ENCODE peak calls at places on chromosomes 13 and 19, in eight cellular contexts. One of them, this sample, is unnamed.

GRCh38 chr13:114023716-114024602 is 50.1 kb upstream of the C13orf46 start:
- DNase-seq in A673: no peak
- DNase-seq in heart left ventricle: no peak
- DNase-seq in GM12865: no peak
- DNase-seq in heart right ventricle: no peak
- DNase-seq in neural crest cell: no peak
- DNase-seq in pancreas: peak; percentile 14
- DNase-seq in colonic mucosa: no peak
- DNase-seq in this sample: no peak

GRCh38 chr13:44434441-44435141 is 61.0 kb downstream of the SERP2 start:
- DNase-seq in A673: no peak
- DNase-seq in heart left ventricle: no peak
- DNase-seq in GM12865: no peak
- DNase-seq in heart right ventricle: no peak
- DNase-seq in neural crest cell: no peak
- DNase-seq in pancreas: no peak
- DNase-seq in colonic mucosa: no peak
- DNase-seq in this sample: no peak

GRCh38 chr13:108226184-108226583 is 8.0 kb downstream of the ABHD13 start:
- DNase-seq in A673: no peak
- DNase-seq in heart left ventricle: no peak
- DNase-seq in GM12865: peak; percentile 8
- DNase-seq in heart right ventricle: no peak
- DNase-seq in neural crest cell: no peak
- DNase-seq in pancreas: no peak
- DNase-seq in colonic mucosa: no peak
- DNase-seq in this sample: no peak

GRCh38 chr13:109211616-109212015 is 574.8 kb downstream of the IRS2 start:
- DNase-seq in A673: peak; percentile 60
- DNase-seq in heart left ventricle: no peak
- DNase-seq in GM12865: no peak
- DNase-seq in heart right ventricle: no peak
- DNase-seq in neural crest cell: peak; percentile 46
- DNase-seq in pancreas: no peak
- DNase-seq in colonic mucosa: no peak
- DNase-seq in this sample: peak; percentile 2

GRCh38 chr19:55231391-55232283 is 3.1 kb upstream of the TMEM86B start:
- DNase-seq in A673: no peak
- DNase-seq in heart left ventricle: no peak
- DNase-seq in GM12865: no peak
- DNase-seq in heart right ventricle: no peak
- DNase-seq in neural crest cell: no peak
- DNase-seq in pancreas: peak; percentile 12
- DNase-seq in colonic mucosa: no peak
- DNase-seq in this sample: no peak

GRCh38 chr19:27867981-27868380 is 1345.0 kb downstream of the UQCRFS1 start:
- DNase-seq in A673: no peak
- DNase-seq in heart left ventricle: no peak
- DNase-seq in GM12865: no peak
- DNase-seq in heart right ventricle: no peak
- DNase-seq in neural crest cell: no peak
- DNase-seq in pancreas: no peak
- DNase-seq in colonic mucosa: no peak
- DNase-seq in this sample: no peak

GRCh38 chr13:103515410-103515809 is 449.2 kb upstream of the SLC10A2 start:
- DNase-seq in A673: no peak
- DNase-seq in heart left ventricle: no peak
- DNase-seq in GM12865: no peak
- DNase-seq in heart right ventricle: no peak
- DNase-seq in neural crest cell: no peak
- DNase-seq in pancreas: no peak
- DNase-seq in colonic mucosa: no peak
- DNase-seq in this sample: no peak

GRCh38 chr19:50962245-50962644 is 7.1 kb downstream of the KLK6 start:
- DNase-seq in A673: no peak
- DNase-seq in heart left ventricle: no peak
- DNase-seq in GM12865: no peak
- DNase-seq in heart right ventricle: no peak
- DNase-seq in neural crest cell: no peak
- DNase-seq in pancreas: no peak
- DNase-seq in colonic mucosa: no peak
- DNase-seq in this sample: no peak

DNA sequence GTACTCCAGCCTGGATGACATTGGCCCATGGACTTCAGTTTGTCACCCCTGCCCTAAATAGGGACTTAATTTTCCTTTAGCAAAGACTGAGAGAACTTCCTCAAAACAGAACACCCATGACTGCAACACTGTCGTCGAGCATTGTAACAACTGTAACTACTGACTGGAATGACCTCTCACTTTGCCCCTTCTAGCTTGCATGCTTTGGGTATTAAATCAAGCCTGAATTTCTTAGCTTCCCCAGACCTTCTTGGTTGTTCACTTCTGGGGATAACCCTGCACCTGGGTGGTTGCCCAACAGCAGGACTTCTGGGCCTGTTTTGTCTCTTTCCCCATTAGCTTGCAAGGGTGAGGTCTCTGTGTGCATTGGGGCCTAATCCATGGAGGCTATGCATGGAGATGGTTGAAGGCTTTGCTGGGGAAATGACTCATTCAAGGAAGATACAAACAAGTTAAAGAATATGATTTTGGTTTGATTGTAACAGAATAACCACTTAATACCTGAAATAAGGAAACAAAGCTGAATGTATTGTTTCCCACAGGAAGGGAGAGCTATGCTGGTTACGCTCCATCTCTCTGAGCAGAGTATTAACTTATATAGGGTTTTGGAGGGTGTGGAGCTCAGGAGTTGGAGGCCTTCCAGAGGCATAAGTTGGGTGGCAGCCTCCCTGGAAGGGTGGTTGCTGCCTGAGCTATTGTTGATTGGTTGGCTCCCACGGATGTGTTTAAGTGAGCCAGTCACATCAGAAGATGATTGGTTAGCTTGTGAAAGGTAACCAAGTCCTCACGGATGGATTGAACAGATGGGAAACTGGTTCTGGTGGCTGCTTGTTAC is 34.7 kb upstream of the UBAC2 start:
- DNase-seq in A673: no peak
- DNase-seq in heart left ventricle: no peak
- DNase-seq in GM12865: no peak
- DNase-seq in heart right ventricle: no peak
- DNase-seq in neural crest cell: no peak
- DNase-seq in pancreas: no peak
- DNase-seq in colonic mucosa: no peak
- DNase-seq in this sample: no peak
- TF ChIP-seq CTCF in A673: no peak
- TF ChIP-seq CTCF in heart left ventricle: no peak
- TF ChIP-seq CTCF in GM12865: no peak
- TF ChIP-seq CTCF in heart right ventricle: no peak
- TF ChIP-seq CTCF in neural crest cell: no peak
- TF ChIP-seq CTCF in pancreas: no peak
- TF ChIP-seq CTCF in colonic mucosa: no peak
- TF ChIP-seq CTCF in this sample: no peak

DNA sequence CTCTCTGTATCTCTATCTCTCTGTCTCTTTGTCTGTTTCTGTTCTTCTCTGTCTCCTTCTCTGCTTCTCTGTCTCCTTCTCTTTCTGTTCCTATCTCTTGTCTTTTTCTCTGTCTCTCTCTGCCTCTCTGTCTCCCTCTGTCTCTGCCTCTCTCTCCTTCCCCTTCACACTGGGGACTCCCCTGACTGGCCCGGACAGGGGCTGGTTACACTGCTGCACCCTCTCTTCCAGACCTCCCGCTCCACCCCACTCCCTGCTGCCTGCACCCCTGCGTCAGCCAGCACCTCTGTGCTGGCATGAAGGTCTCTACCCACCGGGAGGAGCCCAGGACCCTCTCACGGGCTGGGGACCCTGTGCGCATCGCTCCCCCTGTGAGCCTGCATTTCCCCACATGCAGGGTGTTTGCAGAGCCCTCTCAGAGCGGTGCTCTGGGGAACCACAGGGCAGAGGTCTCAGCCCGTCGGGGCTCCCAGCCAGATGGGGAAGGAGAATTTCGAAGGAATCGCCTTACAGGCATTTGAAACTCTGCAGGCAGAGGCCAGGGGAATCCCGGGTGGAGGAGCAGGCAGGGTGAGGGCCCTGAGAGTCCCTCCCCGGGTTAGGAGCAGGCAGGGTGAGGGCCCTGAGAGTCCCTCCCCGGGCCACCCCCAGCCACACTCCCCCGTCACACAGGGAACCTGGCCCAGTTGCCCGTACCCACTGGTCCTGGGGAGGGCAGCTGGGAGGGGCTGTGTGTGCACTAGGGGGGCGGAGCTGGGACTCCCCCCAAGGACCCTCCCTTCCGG is 16.1 kb upstream of the TCF3 start:
- DNase-seq in A673: no peak
- DNase-seq in heart left ventricle: no peak
- DNase-seq in GM12865: peak; percentile 69
- DNase-seq in heart right ventricle: no peak
- DNase-seq in neural crest cell: no peak
- DNase-seq in pancreas: no peak
- DNase-seq in colonic mucosa: no peak
- DNase-seq in this sample: peak; percentile 26
- TF ChIP-seq CTCF in A673: no peak
- TF ChIP-seq CTCF in heart left ventricle: no peak
- TF ChIP-seq CTCF in GM12865: no peak
- TF ChIP-seq CTCF in heart right ventricle: no peak
- TF ChIP-seq CTCF in neural crest cell: no peak
- TF ChIP-seq CTCF in pancreas: no peak
- TF ChIP-seq CTCF in colonic mucosa: no peak
- TF ChIP-seq CTCF in this sample: no peak

DNA sequence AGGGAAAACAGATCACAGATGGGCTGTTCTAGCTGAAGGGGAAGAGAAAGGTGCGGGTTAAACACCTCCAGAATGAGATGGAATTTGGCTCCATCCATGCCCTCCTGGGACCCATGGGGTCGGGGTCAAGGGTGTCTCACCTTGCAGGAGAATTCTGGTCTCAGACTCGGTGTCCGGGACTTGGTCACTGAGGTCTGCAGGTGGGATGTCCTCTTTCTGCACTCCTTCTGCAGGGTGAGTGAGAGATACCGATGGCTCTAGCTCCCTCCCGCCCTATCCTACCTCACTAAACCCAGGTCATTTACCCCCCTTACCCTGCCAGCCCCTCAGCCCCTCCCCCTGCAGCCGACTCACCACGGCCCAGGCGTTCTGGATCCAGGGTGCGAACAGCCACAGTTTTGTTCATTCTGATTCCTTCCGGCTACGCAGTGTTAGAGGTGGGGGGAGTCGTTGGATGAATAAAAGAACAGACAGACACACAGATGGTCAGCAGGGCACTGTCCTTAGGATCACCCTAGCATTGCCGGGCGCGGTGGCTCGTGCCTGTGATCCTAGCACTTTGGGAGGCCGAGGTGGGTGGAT is 24.1 kb downstream of the C3 start:
- DNase-seq in A673: no peak
- DNase-seq in heart left ventricle: no peak
- DNase-seq in GM12865: no peak
- DNase-seq in heart right ventricle: no peak
- DNase-seq in neural crest cell: no peak
- DNase-seq in pancreas: no peak
- DNase-seq in colonic mucosa: no peak
- DNase-seq in this sample: no peak
- TF ChIP-seq CTCF in A673: no peak
- TF ChIP-seq CTCF in heart left ventricle: no peak
- TF ChIP-seq CTCF in GM12865: no peak
- TF ChIP-seq CTCF in heart right ventricle: no peak
- TF ChIP-seq CTCF in neural crest cell: no peak
- TF ChIP-seq CTCF in pancreas: no peak
- TF ChIP-seq CTCF in colonic mucosa: no peak
- TF ChIP-seq CTCF in this sample: no peak

DNA sequence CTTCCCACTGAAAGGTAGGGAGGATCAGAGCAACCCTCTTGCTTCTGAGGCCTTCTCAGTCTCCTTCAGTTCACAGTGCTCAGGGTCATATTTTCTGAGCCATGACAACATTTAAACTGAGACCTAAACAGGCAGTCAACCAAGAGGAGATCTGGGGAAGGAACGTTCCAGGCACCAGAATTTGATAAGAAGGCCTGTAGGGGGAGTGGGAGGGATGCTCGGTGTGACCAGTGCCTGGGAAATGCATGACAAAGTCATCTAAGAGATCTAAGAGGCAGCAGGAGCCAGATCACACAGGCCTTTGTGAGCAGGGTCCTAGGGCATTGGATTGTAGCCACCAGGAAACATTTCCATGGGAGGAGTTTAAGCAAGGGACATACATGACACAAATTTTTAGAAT is 71.6 kb downstream of the SHISA2 start:
- DNase-seq in A673: peak; percentile 67
- DNase-seq in heart left ventricle: no peak
- DNase-seq in GM12865: no peak
- DNase-seq in heart right ventricle: no peak
- DNase-seq in neural crest cell: no peak
- DNase-seq in pancreas: no peak
- DNase-seq in colonic mucosa: no peak
- DNase-seq in this sample: peak; percentile 50
- TF ChIP-seq CTCF in A673: peak; percentile 58
- TF ChIP-seq CTCF in heart left ventricle: peak; percentile 17
- TF ChIP-seq CTCF in GM12865: peak; percentile 2
- TF ChIP-seq CTCF in heart right ventricle: peak; percentile 22
- TF ChIP-seq CTCF in neural crest cell: peak; percentile 51
- TF ChIP-seq CTCF in pancreas: no peak
- TF ChIP-seq CTCF in colonic mucosa: no peak
- TF ChIP-seq CTCF in this sample: no peak

DNA sequence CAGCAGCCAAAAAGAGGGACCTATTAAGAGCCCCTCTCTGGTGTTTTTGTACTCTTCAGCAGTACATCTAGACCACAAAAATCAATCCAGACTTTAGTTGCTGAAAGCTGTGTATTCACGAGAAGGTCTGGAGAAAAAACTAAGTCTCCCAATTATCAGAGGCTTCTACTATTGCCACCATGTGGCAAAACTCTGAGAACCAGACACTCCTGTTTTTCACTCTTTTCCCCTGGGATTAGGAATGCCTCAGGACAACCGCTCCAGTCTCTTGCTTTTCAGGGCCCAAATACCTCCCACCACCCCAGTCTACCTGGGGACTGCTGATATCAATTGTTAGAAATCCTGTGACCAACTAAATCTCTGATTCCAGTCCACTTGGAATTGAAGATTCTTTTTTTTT is 30.1 kb upstream of the OBI1 start:
- DNase-seq in A673: peak; percentile 20
- DNase-seq in heart left ventricle: no peak
- DNase-seq in GM12865: no peak
- DNase-seq in heart right ventricle: no peak
- DNase-seq in neural crest cell: no peak
- DNase-seq in pancreas: no peak
- DNase-seq in colonic mucosa: no peak
- DNase-seq in this sample: no peak
- TF ChIP-seq CTCF in A673: peak; percentile 37
- TF ChIP-seq CTCF in heart left ventricle: peak; percentile 42
- TF ChIP-seq CTCF in GM12865: no peak
- TF ChIP-seq CTCF in heart right ventricle: peak; percentile 23
- TF ChIP-seq CTCF in neural crest cell: no peak
- TF ChIP-seq CTCF in pancreas: no peak
- TF ChIP-seq CTCF in colonic mucosa: no peak
- TF ChIP-seq CTCF in this sample: no peak

GRCh38 chr19:30255783-30256509 is 116.2 kb upstream of the ZNF536 start:
- DNase-seq in A673: no peak
- DNase-seq in heart left ventricle: no peak
- DNase-seq in GM12865: no peak
- DNase-seq in heart right ventricle: no peak
- DNase-seq in neural crest cell: no peak
- DNase-seq in pancreas: no peak
- DNase-seq in colonic mucosa: no peak
- DNase-seq in this sample: no peak
- TF ChIP-seq CTCF in A673: no peak
- TF ChIP-seq CTCF in heart left ventricle: no peak
- TF ChIP-seq CTCF in GM12865: no peak
- TF ChIP-seq CTCF in heart right ventricle: no peak
- TF ChIP-seq CTCF in neural crest cell: no peak
- TF ChIP-seq CTCF in pancreas: no peak
- TF ChIP-seq CTCF in colonic mucosa: no peak
- TF ChIP-seq CTCF in this sample: no peak

GRCh38 chr13:110352735-110353134 is 45.7 kb downstream of the COL4A2 start:
- DNase-seq in A673: no peak
- DNase-seq in heart left ventricle: no peak
- DNase-seq in GM12865: no peak
- DNase-seq in heart right ventricle: no peak
- DNase-seq in neural crest cell: no peak
- DNase-seq in pancreas: no peak
- DNase-seq in colonic mucosa: peak; percentile 55
- DNase-seq in this sample: no peak
- TF ChIP-seq CTCF in A673: peak; percentile 53
- TF ChIP-seq CTCF in heart left ventricle: no peak
- TF ChIP-seq CTCF in GM12865: peak; percentile 17
- TF ChIP-seq CTCF in heart right ventricle: peak; percentile 15
- TF ChIP-seq CTCF in neural crest cell: peak; percentile 14
- TF ChIP-seq CTCF in pancreas: no peak
- TF ChIP-seq CTCF in colonic mucosa: no peak
- TF ChIP-seq CTCF in this sample: no peak